ENCODE peak calls at places on chromosome 15, in five cellular contexts. One of them, this sample, is unnamed.

GRCh38 chr15:70062321-70062956 is 35.3 kb downstream of the TLE3 start:
- DNase-seq in uterus: peak
- DNase-seq in right lobe of liver: peak
- DNase-seq in prostate gland: peak
- DNase-seq in sigmoid colon: peak
- DNase-seq in this sample: peak

GRCh38 chr15:67130166-67130565 is 64.8 kb downstream of the SMAD3 start:
- DNase-seq in uterus: no peak
- DNase-seq in prostate gland: no peak
- DNase-seq in sigmoid colon: peak
- DNase-seq in right lobe of liver: no peak
- DNase-seq in this sample: no peak

GRCh38 chr15:68367992-68368391 is 64.0 kb downstream of the ITGA11 start:
- DNase-seq in prostate gland: no peak
- DNase-seq in right lobe of liver: no peak
- DNase-seq in sigmoid colon: no peak
- DNase-seq in uterus: no peak
- DNase-seq in this sample: no peak

GRCh38 chr15:84992157-84992940 is 10.7 kb downstream of the PDE8A start:
- DNase-seq in prostate gland: no peak
- DNase-seq in right lobe of liver: no peak
- DNase-seq in uterus: no peak
- DNase-seq in sigmoid colon: no peak
- DNase-seq in this sample: peak

GRCh38 chr15:75050283-75050682 is 26.9 kb downstream of the PPCDC start:
- DNase-seq in sigmoid colon: no peak
- DNase-seq in right lobe of liver: no peak
- DNase-seq in uterus: no peak
- DNase-seq in prostate gland: no peak
- DNase-seq in this sample: no peak

GRCh38 chr15:63371297-63371918 is 10.2 kb downstream of the CA12 start:
- DNase-seq in right lobe of liver: no peak
- DNase-seq in sigmoid colon: peak
- DNase-seq in uterus: peak
- DNase-seq in prostate gland: no peak
- DNase-seq in this sample: no peak

GRCh38 chr15:66621491-66622467 is 56.0 kb upstream of the LCTL start:
- DNase-seq in uterus: no peak
- DNase-seq in prostate gland: no peak
- DNase-seq in right lobe of liver: no peak
- DNase-seq in sigmoid colon: no peak
- DNase-seq in this sample: no peak

GRCh38 chr15:66498501-66499386 is 1.2 kb upstream of the SNAPC5 start:
- DNase-seq in sigmoid colon: no peak
- DNase-seq in prostate gland: no peak
- DNase-seq in uterus: no peak
- DNase-seq in right lobe of liver: no peak
- DNase-seq in this sample: no peak

GRCh38 chr15:63430766-63431451 is 49.3 kb upstream of the CA12 start:
- DNase-seq in right lobe of liver: peak
- DNase-seq in sigmoid colon: no peak
- DNase-seq in uterus: no peak
- DNase-seq in prostate gland: no peak
- DNase-seq in this sample: no peak

GRCh38 chr15:75577401-75578205 is 1.5 kb downstream of the PTPN9 start:
- DNase-seq in right lobe of liver: no peak
- DNase-seq in uterus: no peak
- DNase-seq in sigmoid colon: peak
- DNase-seq in prostate gland: peak
- DNase-seq in this sample: no peak

GRCh38 chr15:54097019-54097418 is 118.8 kb downstream of the UNC13C start:
- DNase-seq in uterus: no peak
- DNase-seq in sigmoid colon: no peak
- DNase-seq in right lobe of liver: no peak
- DNase-seq in prostate gland: no peak
- DNase-seq in this sample: no peak

GRCh38 chr15:84653910-84654688 is at the start of gene WDR73:
- DNase-seq in sigmoid colon: peak
- DNase-seq in prostate gland: peak
- DNase-seq in uterus: peak
- DNase-seq in right lobe of liver: peak
- DNase-seq in this sample: peak

GRCh38 chr15:61549727-61550126 is 320.6 kb upstream of the RORA start:
- DNase-seq in uterus: no peak
- DNase-seq in sigmoid colon: no peak
- DNase-seq in right lobe of liver: peak
- DNase-seq in prostate gland: no peak
- DNase-seq in this sample: no peak
- TF ChIP-seq POLR2A in uterus: no peak
- TF ChIP-seq POLR2A in sigmoid colon: no peak
- TF ChIP-seq POLR2A in right lobe of liver: no peak
- TF ChIP-seq POLR2A in prostate gland: no peak
- TF ChIP-seq POLR2A in this sample: no peak

GRCh38 chr15:71678191-71678590 is 132.2 kb upstream of the NR2E3 start:
- DNase-seq in sigmoid colon: no peak
- DNase-seq in uterus: no peak
- DNase-seq in prostate gland: no peak
- DNase-seq in right lobe of liver: no peak
- DNase-seq in this sample: no peak

GRCh38 chr15:71679223-71680078 is 130.9 kb upstream of the NR2E3 start:
- DNase-seq in uterus: peak
- DNase-seq in sigmoid colon: no peak
- DNase-seq in right lobe of liver: no peak
- DNase-seq in prostate gland: no peak
- DNase-seq in this sample: no peak

GRCh38 chr15:71680079-71680461 is 130.3 kb upstream of the NR2E3 start:
- DNase-seq in sigmoid colon: no peak
- DNase-seq in uterus: no peak
- DNase-seq in prostate gland: peak
- DNase-seq in right lobe of liver: no peak
- DNase-seq in this sample: peak

GRCh38 chr15:71677352-71677751 is 133.0 kb upstream of the NR2E3 start:
- DNase-seq in prostate gland: no peak
- DNase-seq in sigmoid colon: no peak
- DNase-seq in uterus: no peak
- DNase-seq in right lobe of liver: peak
- DNase-seq in this sample: no peak

GRCh38 chr15:71677766-71678165 is 132.6 kb upstream of the NR2E3 start:
- DNase-seq in uterus: no peak
- DNase-seq in sigmoid colon: no peak
- DNase-seq in right lobe of liver: no peak
- DNase-seq in prostate gland: no peak
- DNase-seq in this sample: no peak
- H3K27ac ChIP-seq in uterus: peak
- H3K27ac ChIP-seq in sigmoid colon: no peak
- H3K27ac ChIP-seq in right lobe of liver: peak
- H3K27ac ChIP-seq in prostate gland: no peak
- H3K27ac ChIP-seq in this sample: peak

DNA sequence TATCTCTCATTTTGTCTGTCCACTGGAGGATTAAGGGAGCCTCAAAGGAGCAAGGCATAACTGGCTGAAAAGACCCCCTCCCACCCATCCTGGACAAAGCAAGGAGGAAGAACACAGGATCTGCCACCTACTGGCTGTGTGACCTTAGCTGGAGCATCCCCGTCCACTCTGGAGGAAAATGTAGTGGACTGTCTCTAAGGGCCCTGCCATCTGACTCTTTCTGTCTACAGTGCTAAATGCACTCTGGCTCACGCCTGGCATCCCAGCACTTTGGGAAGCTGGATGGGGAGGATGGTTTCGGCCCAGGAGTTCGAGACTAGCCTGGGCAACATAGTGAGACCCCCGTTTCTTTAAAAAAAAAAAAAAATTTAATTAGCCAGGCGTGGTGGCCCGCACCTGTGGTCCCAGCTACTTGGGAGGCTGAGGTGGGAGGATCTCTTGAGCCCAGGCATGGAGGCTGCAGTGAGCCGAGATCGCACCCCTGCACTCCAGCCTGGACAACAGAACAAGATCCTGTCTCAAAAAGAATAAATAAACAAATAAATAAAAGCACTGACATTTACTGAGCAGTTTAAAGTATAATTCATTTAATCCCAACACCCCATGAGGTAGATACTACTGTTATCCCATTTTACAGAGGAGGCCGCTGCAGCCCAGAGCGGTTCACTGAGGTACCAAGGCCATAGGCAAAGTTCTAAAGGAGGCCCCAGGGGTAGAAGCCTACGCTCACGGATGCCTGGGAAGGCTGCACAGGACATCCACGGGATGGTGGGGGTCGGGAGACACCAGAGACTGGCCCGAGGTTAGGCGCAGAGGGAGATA is 1.1 kb downstream of the TBC1D2B start:
- DNase-seq in prostate gland: no peak
- DNase-seq in sigmoid colon: peak
- DNase-seq in uterus: no peak
- DNase-seq in right lobe of liver: no peak
- DNase-seq in this sample: no peak
- TF ChIP-seq CTCF in prostate gland: peak
- TF ChIP-seq CTCF in sigmoid colon: no peak
- TF ChIP-seq CTCF in uterus: no peak
- TF ChIP-seq CTCF in right lobe of liver: peak
- TF ChIP-seq CTCF in this sample: peak

DNA sequence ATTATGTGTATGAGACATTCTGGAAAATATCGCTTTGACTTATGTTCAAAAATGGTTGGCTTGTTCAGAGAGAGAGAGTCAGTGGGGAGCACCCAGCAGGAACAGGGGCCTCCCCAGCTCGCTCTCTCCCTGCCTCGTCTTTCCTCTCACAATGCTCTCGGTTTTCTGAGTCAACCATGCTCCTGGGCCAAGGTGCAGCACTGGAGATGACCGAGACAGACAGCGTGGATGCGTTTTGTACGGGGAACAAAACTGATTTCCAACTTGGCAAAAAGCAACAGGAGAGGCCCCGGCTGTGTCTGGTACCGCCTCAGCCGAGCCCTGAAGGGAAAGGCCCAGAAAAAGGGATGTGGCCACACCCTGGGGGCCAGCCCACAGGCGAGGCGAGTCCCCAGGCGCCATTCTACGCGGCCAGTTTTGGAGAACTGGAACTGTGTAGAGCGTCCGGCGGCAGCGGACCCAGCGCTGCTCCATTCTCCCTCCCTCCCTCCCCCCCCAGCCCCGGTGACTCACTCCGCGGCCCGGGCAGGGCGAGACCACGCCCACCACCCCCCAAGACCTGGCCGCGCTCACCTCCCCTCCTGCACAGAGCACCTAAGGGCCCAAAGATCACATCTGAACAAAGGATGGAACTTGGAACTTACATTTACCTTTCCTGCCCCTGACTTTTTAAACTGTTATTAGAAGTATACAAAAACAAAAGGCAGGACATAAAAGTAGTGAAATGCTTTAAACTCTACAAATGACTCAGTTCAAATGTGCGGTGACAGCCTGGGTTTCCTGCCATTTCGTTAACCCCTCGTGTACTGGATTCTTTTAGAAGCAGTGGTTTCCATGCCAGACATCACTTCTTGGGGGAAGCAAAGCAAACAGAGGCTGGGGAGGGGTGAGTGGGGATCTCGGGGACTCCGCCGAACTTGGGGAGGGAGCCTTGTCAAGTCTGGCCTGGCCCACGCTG is 12.7 kb downstream of the ATP10A start:
- DNase-seq in sigmoid colon: peak
- DNase-seq in right lobe of liver: peak
- DNase-seq in uterus: peak
- DNase-seq in prostate gland: peak
- DNase-seq in this sample: peak
- TF ChIP-seq POLR2A in sigmoid colon: peak
- TF ChIP-seq POLR2A in right lobe of liver: no peak
- TF ChIP-seq POLR2A in uterus: no peak
- TF ChIP-seq POLR2A in prostate gland: no peak
- TF ChIP-seq POLR2A in this sample: no peak

GRCh38 chr15:92631721-92632120 is 23.9 kb downstream of the FAM174B start:
- DNase-seq in sigmoid colon: no peak
- DNase-seq in right lobe of liver: no peak
- DNase-seq in prostate gland: no peak
- DNase-seq in uterus: no peak
- DNase-seq in this sample: peak

GRCh38 chr15:92634641-92635272 is 20.8 kb downstream of the FAM174B start:
- DNase-seq in right lobe of liver: peak
- DNase-seq in sigmoid colon: no peak
- DNase-seq in uterus: no peak
- DNase-seq in prostate gland: no peak
- DNase-seq in this sample: no peak

GRCh38 chr15:92633001-92633400 is 22.6 kb downstream of the FAM174B start:
- DNase-seq in sigmoid colon: no peak
- DNase-seq in uterus: no peak
- DNase-seq in right lobe of liver: no peak
- DNase-seq in prostate gland: no peak
- DNase-seq in this sample: no peak

GRCh38 chr15:92634046-92634445 is 21.5 kb downstream of the FAM174B start:
- DNase-seq in sigmoid colon: no peak
- DNase-seq in uterus: no peak
- DNase-seq in right lobe of liver: peak
- DNase-seq in prostate gland: no peak
- DNase-seq in this sample: no peak

DNA sequence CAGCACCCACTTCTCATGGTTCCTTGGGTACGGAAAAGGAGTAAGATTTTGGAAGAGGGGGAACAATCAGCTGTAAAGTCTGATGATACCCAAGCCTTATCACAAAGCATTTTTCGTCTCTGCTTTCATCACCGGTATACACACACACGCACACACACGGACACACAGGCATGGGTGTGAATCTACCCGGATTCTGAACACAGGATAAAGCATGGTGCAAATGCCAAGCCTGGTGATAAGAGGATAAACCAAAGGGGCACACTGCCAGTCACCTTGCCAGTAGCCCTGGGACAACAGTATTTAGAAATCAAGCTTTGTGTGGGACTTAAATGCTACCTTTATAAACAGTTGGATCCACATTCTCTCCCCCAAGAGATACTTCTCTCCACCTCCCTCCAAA is 22.2 kb downstream of the FAM174B start:
- DNase-seq in prostate gland: no peak
- DNase-seq in sigmoid colon: no peak
- DNase-seq in right lobe of liver: peak
- DNase-seq in uterus: no peak
- DNase-seq in this sample: no peak
- H3K27ac ChIP-seq in prostate gland: no peak
- H3K27ac ChIP-seq in sigmoid colon: no peak
- H3K27ac ChIP-seq in right lobe of liver: no peak
- H3K27ac ChIP-seq in uterus: no peak
- H3K27ac ChIP-seq in this sample: peak

DNA sequence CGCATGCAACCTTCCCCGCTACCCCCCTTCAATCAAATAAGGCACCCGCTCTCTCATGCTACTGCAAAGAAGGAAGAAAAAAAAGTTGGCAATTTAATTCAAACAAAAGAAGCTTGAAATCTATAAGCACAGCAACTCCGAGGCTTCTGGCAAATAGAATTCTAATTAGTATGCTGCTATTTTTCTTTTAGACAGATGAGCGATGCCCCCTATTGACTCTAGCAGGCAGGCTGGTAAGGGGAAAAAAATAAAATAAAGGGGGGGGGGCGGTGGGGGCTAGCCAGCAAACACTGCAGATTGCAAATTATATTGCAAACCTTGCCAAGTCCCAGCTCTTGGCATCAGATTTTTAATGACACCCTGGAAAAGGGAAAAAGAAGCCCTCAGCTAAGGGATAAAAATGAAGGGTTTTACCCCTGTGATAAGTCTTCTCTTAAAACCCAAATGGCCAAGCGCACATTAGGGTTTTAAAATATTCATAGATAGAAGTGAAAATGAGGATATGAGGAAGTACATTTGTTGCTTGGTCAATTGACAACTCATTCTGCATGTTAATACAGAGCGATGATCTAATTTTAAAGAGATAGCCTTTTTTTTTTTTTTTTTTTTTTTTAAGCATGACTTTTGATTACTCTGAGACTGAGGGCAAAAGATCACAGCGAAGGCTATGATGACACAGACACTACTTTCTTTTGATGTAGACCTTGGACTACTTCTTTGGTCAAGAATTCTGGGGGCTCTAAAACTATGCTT is 255.3 kb downstream of the NR2F2 start:
- DNase-seq in right lobe of liver: no peak
- DNase-seq in sigmoid colon: no peak
- DNase-seq in uterus: no peak
- DNase-seq in prostate gland: no peak
- DNase-seq in this sample: no peak
- TF ChIP-seq CTCF in right lobe of liver: peak
- TF ChIP-seq CTCF in sigmoid colon: no peak
- TF ChIP-seq CTCF in uterus: no peak
- TF ChIP-seq CTCF in prostate gland: no peak
- TF ChIP-seq CTCF in this sample: no peak